ENCODE peak calls at places on chromosomes 2 and 18, in six cellular contexts. One of them, this sample, is unnamed.
A peak's percentile ranks its signal among the peaks of the same experiment; 100 is the strongest.

GRCh38 chr2:40004336-40004735 is 225.3 kb upstream of the THUMPD2 start:
- DNase-seq in thoracic aorta: no peak
- DNase-seq in mesothelial cell of epicardium: no peak
- DNase-seq in astrocyte: no peak
- DNase-seq in H9: no peak
- DNase-seq in progenitor cell of endocrine pancreas: no peak
- DNase-seq in this sample: peak; percentile 18

GRCh38 chr2:44934521-44934961 is 7.0 kb upstream of the SIX3 start:
- DNase-seq in thoracic aorta: no peak
- DNase-seq in mesothelial cell of epicardium: no peak
- DNase-seq in astrocyte: no peak
- DNase-seq in H9: peak; percentile 60
- DNase-seq in progenitor cell of endocrine pancreas: no peak
- DNase-seq in this sample: no peak

GRCh38 chr2:175004730-175004979 is 526 bp downstream of the CHN1 start:
- DNase-seq in thoracic aorta: no peak
- DNase-seq in mesothelial cell of epicardium: peak; percentile 19
- DNase-seq in astrocyte: no peak
- DNase-seq in H9: peak; percentile 67
- DNase-seq in progenitor cell of endocrine pancreas: no peak
- DNase-seq in this sample: no peak

GRCh38 chr18:37334494-37335125 is 231.0 kb downstream of the CELF4 start:
- DNase-seq in thoracic aorta: no peak
- DNase-seq in mesothelial cell of epicardium: no peak
- DNase-seq in astrocyte: peak; percentile 73
- DNase-seq in H9: no peak
- DNase-seq in progenitor cell of endocrine pancreas: no peak
- DNase-seq in this sample: peak; percentile 37

GRCh38 chr2:229855116-229855515 is 66.7 kb downstream of the TRIP12 start:
- DNase-seq in thoracic aorta: no peak
- DNase-seq in mesothelial cell of epicardium: no peak
- DNase-seq in astrocyte: no peak
- DNase-seq in H9: no peak
- DNase-seq in progenitor cell of endocrine pancreas: no peak
- DNase-seq in this sample: no peak

GRCh38 chr2:30265441-30266015 is 34.2 kb downstream of the LBH start:
- DNase-seq in thoracic aorta: no peak
- DNase-seq in mesothelial cell of epicardium: no peak
- DNase-seq in astrocyte: peak; percentile 64
- DNase-seq in H9: no peak
- DNase-seq in progenitor cell of endocrine pancreas: no peak
- DNase-seq in this sample: peak; percentile 4

GRCh38 chr2:147483911-147484310 is 360.9 kb upstream of the ACVR2A start:
- DNase-seq in thoracic aorta: no peak
- DNase-seq in mesothelial cell of epicardium: no peak
- DNase-seq in astrocyte: no peak
- DNase-seq in H9: no peak
- DNase-seq in progenitor cell of endocrine pancreas: no peak
- DNase-seq in this sample: no peak

GRCh38 chr2:64338107-64338506 is 115.9 kb upstream of the LGALSL start:
- DNase-seq in thoracic aorta: no peak
- DNase-seq in mesothelial cell of epicardium: no peak
- DNase-seq in astrocyte: no peak
- DNase-seq in H9: no peak
- DNase-seq in progenitor cell of endocrine pancreas: no peak
- DNase-seq in this sample: no peak

GRCh38 chr2:25700221-25700660 is 26.9 kb upstream of the DTNB start:
- DNase-seq in thoracic aorta: no peak
- DNase-seq in mesothelial cell of epicardium: no peak
- DNase-seq in astrocyte: peak; percentile 27
- DNase-seq in H9: peak; percentile 39
- DNase-seq in progenitor cell of endocrine pancreas: no peak
- DNase-seq in this sample: peak; percentile 74

GRCh38 chr2:188884051-188884450 is 90.1 kb upstream of the COL3A1 start:
- DNase-seq in thoracic aorta: no peak
- DNase-seq in mesothelial cell of epicardium: no peak
- DNase-seq in astrocyte: peak; percentile 69
- DNase-seq in H9: no peak
- DNase-seq in progenitor cell of endocrine pancreas: no peak
- DNase-seq in this sample: peak; percentile 10

DNA sequence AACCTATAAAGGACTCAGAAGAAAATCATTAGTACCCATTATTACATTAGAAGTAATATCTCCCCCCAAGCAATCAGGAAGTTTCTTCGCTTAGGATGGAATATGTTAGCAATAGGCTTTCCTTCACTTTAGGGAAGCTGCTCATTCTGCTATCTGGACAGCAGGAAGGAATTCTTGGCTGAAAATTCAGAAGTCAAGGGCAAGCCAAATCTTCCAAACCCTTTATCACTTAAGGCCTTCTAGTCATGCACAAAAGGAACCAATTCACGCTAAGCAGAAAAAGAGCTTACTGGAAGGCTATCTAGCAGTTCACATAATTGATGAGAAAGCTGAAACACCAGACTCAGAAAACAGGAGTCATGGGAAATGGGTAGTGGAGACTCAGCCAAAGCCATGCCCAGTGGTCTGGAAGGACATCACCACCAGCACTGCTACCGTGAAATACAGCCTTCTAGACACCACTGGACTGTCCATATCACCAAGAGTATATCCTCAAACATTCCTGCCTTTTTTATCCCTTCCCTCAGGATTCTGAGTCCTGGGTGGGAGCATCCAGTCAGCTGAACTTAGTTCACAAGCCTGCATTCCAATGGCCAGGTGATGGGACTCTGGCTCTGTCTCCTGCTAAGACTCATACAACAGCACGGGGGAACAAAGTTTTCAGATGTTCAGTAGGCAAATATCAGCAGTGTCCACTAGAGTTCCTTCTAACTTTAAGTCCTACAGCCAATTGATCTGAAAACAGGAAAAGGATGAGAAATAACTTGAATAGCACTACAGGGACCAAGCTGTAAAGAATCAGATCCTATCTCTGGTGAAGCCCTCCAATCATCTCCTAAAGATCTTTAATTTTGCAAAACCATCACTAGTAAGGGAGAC is 14.8 kb upstream of the ADAM17 start:
- DNase-seq in thoracic aorta: no peak
- DNase-seq in mesothelial cell of epicardium: no peak
- DNase-seq in astrocyte: no peak
- DNase-seq in H9: no peak
- DNase-seq in progenitor cell of endocrine pancreas: no peak
- DNase-seq in this sample: no peak
- TF ChIP-seq CTCF in thoracic aorta: no peak
- TF ChIP-seq CTCF in mesothelial cell of epicardium: no peak
- TF ChIP-seq CTCF in astrocyte: no peak
- TF ChIP-seq CTCF in H9: no peak
- TF ChIP-seq CTCF in progenitor cell of endocrine pancreas: no peak
- TF ChIP-seq CTCF in this sample: peak; percentile 27

GRCh38 chr18:76981388-76981968 is 151.1 kb downstream of the MBP start:
- DNase-seq in thoracic aorta: no peak
- DNase-seq in mesothelial cell of epicardium: no peak
- DNase-seq in astrocyte: no peak
- DNase-seq in H9: peak; percentile 30
- DNase-seq in progenitor cell of endocrine pancreas: no peak
- DNase-seq in this sample: no peak
- TF ChIP-seq CTCF in thoracic aorta: no peak
- TF ChIP-seq CTCF in mesothelial cell of epicardium: no peak
- TF ChIP-seq CTCF in astrocyte: no peak
- TF ChIP-seq CTCF in H9: no peak
- TF ChIP-seq CTCF in progenitor cell of endocrine pancreas: no peak
- TF ChIP-seq CTCF in this sample: no peak

DNA sequence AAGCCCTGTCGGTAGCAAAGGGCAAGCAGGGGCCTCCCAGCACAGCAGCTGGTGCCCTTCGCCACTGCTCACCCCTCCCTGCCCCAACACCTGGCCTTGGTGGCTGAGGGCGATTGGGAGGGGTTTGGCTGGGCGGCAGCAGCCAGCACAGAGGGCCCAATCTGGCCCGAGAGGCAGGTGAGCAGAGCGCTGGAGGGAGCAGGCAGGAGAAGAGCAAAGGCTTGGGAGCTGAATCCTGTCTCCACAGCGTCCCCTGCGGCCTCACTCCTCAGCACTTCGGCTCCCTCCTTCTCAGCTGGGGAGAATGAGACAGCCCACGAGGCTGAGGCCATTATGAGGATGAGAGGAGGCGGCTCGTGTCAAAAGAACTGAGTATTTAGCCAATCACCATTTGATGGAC is 74.9 kb upstream of the TAF1B start:
- DNase-seq in thoracic aorta: no peak
- DNase-seq in mesothelial cell of epicardium: no peak
- DNase-seq in astrocyte: no peak
- DNase-seq in H9: peak; percentile 92
- DNase-seq in progenitor cell of endocrine pancreas: peak; percentile 36
- DNase-seq in this sample: no peak
- TF ChIP-seq CTCF in thoracic aorta: no peak
- TF ChIP-seq CTCF in mesothelial cell of epicardium: no peak
- TF ChIP-seq CTCF in astrocyte: peak; percentile 12
- TF ChIP-seq CTCF in H9: peak; percentile 75
- TF ChIP-seq CTCF in progenitor cell of endocrine pancreas: peak; percentile 65
- TF ChIP-seq CTCF in this sample: no peak

DNA sequence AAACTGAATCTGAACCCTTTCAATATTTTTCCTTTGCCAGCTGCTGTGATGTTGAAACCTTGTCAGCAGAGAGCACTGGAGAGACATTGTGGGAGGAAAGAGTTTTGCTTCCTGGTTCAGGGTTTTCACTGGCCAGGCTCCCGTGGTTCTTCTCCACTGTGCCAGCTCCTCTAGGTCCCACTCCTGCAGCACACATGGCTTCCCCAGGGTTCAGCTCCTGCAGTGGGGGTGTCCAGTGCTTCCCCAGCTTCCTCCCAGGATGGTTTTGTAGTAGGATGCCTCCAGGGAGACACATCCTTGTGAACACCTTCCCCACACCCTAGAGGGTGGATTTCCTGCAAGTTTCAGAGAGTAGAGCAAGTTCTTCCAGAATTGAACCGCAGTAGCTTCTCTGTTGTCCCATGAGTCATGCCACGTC is 24.0 kb upstream of the SULT1C3 start:
- DNase-seq in thoracic aorta: no peak
- DNase-seq in mesothelial cell of epicardium: no peak
- DNase-seq in astrocyte: peak; percentile 19
- DNase-seq in H9: peak; percentile 38
- DNase-seq in progenitor cell of endocrine pancreas: no peak
- DNase-seq in this sample: peak; percentile 60
- TF ChIP-seq CTCF in thoracic aorta: no peak
- TF ChIP-seq CTCF in mesothelial cell of epicardium: no peak
- TF ChIP-seq CTCF in astrocyte: peak; percentile 33
- TF ChIP-seq CTCF in H9: peak; percentile 52
- TF ChIP-seq CTCF in progenitor cell of endocrine pancreas: peak; percentile 19
- TF ChIP-seq CTCF in this sample: peak; percentile 73